ENCODE peak calls at places on chromosomes 6 and 20, in eight cellular contexts. F, M, X, K, G, S, Z and O are unnamed samples.

GRCh38 chr6:2035046-2035445 is 210.4 kb downstream of the GMDS start:
- DNase-seq in F (no peak), M (no peak), X (no peak), K (no peak), G (no peak), S (no peak), Z (no peak), O (no peak)

GRCh38 chr6:149170564-149171452 is 146.7 kb upstream of the TAB2 start:
- DNase-seq in F (peak), M (no peak), X (peak), K (no peak), G (no peak), S (no peak), Z (no peak), O (no peak)

GRCh38 chr6:166598441-166599138 is 12.1 kb upstream of the RAMACL start:
- DNase-seq in F (peak), M (no peak), X (peak), K (peak), G (peak), S (peak), Z (peak), O (peak)

GRCh38 chr6:45881705-45882435 is 133.8 kb downstream of the CLIC5 start:
- DNase-seq in F (no peak), M (no peak), X (no peak), K (no peak), G (peak), S (no peak), Z (no peak), O (no peak)

GRCh38 chr20:10682939-10683338 is 9.1 kb upstream of the JAG1 start:
- DNase-seq in F (no peak), M (no peak), X (peak), K (no peak), G (no peak), S (no peak), Z (no peak), O (no peak)

GRCh38 chr6:89433637-89434499 is 916 bp downstream of the ANKRD6 start:
- DNase-seq in F (peak), M (peak), X (no peak), K (no peak), G (no peak), S (peak), Z (no peak), O (no peak)

GRCh38 chr6:120211955-120212792 is 862.6 kb upstream of the MAN1A1 start:
- DNase-seq in F (no peak), M (no peak), X (peak), K (no peak), G (peak), S (no peak), Z (peak), O (peak)

GRCh38 chr6:136959471-136959891 is 37.4 kb downstream of the SLC35D3 start:
- DNase-seq in F (no peak), M (no peak), X (no peak), K (no peak), G (no peak), S (no peak), Z (no peak), O (no peak)

GRCh38 chr6:130222775-130223174 is at the start of gene SAMD3:
- DNase-seq in F (no peak), M (no peak), X (no peak), K (no peak), G (no peak), S (no peak), Z (no peak), O (no peak)

GRCh38 chr20:57748601-57749130 is 38.9 kb upstream of the PMEPA1 start:
- DNase-seq in F (peak), M (peak), X (peak), K (peak), G (peak), S (peak), Z (peak), O (peak)
- H3K4me3 ChIP-seq in F (no peak), M (peak), X (peak), K (peak), G (no peak), S (peak), Z (peak), O (peak)

GRCh38 chr6:165055231-165055630 is 254.2 kb downstream of the C6orf118 start:
- DNase-seq in F (no peak), M (no peak), X (no peak), K (no peak), G (peak), S (no peak), Z (peak), O (peak)
- TF ChIP-seq CTCF in F (no peak), M (no peak), X (no peak), K (no peak), G (no peak), S (no peak), Z (no peak), O (no peak)

GRCh38 chr6:146985111-146985510 is 219.1 kb upstream of the STXBP5 start:
- DNase-seq in F (no peak), M (no peak), X (no peak), K (no peak), G (no peak), S (no peak), Z (no peak), O (no peak)
- H3K4me3 ChIP-seq in F (no peak), M (no peak), X (no peak), K (no peak), G (no peak), S (no peak), Z (no peak), O (no peak)

GRCh38 chr20:38805958-38806854 is 709 bp downstream of the PPP1R16B start:
- DNase-seq in F (no peak), M (peak), X (no peak), K (no peak), G (no peak), S (no peak), Z (no peak), O (no peak)
- TF ChIP-seq CTCF in F (no peak), M (no peak), X (no peak), K (no peak), G (no peak), S (peak), Z (no peak), O (no peak)

GRCh38 chr20:14785065-14785743 is 447.8 kb upstream of the FLRT3 start:
- DNase-seq in F (no peak), M (no peak), X (no peak), K (no peak), G (no peak), S (no peak), Z (no peak), O (no peak)

GRCh38 chr20:14792915-14793314 is 455.5 kb upstream of the FLRT3 start:
- DNase-seq in F (no peak), M (no peak), X (no peak), K (no peak), G (no peak), S (no peak), Z (no peak), O (no peak)

GRCh38 chr20:14790771-14791517 is 453.5 kb upstream of the FLRT3 start:
- DNase-seq in F (no peak), M (no peak), X (no peak), K (peak), G (peak), S (no peak), Z (no peak), O (peak)
- H3K4me3 ChIP-seq in F (no peak), M (no peak), X (no peak), K (no peak), G (no peak), S (no peak), Z (no peak), O (no peak)

GRCh38 chr6:30074331-30075093 is 1.1 kb downstream of the RNF39 start:
- DNase-seq in F (no peak), M (no peak), X (no peak), K (no peak), G (no peak), S (no peak), Z (no peak), O (no peak)

GRCh38 chr6:30073489-30074240 is 1.9 kb downstream of the RNF39 start:
- DNase-seq in F (no peak), M (no peak), X (no peak), K (no peak), G (no peak), S (no peak), Z (no peak), O (no peak)

GRCh38 chr6:30076333-30076732 is 764 bp upstream of the RNF39 start:
- DNase-seq in F (peak), M (no peak), X (no peak), K (no peak), G (no peak), S (no peak), Z (peak), O (no peak)

GRCh38 chr6:30075987-30076311 is 380 bp upstream of the RNF39 start:
- DNase-seq in F (no peak), M (no peak), X (no peak), K (no peak), G (no peak), S (no peak), Z (peak), O (no peak)

DNA sequence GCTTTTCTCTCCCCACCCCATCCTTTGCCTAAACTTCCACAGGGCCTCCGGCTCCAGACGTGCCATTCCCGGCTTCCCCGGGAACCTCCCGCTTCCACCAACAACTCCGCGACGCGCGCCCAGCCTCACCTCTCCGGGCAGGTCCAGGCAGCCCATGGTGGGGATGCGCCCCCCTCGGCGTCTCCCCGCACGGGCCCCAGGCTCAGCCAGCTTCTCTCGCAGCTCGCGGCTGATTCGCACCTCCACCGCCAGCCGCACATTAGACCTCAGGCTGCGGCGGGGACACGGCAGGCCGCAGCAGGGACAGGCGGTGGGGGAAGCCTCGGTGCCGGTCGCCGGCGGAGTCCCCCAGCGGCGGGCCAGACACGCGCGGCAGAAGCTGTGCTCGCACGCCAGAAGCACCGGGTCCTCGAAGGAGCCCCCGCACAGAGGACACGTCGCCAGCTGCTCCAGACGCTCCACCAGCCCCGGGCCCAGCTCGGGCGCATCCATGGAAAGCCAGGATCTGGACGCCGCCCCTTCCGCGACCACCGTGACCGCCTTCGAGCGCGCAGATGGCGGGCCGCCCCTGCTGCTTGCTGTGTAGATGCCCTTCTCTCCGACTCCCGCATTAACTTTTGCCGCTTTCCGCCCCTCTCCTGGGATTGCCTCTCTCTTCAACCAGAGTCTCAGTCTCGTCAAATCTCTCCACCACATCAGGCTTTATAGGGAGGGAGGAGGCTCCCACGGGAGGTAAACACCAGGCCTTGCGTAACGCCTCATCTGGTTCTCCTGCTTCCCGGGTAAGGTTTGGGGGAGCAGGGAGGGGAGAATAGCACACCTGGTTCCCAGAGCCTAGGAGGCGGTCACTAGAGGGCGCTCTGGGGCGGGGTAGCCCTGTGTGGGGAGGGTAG is at the start of gene RNF39:
- DNase-seq in F (no peak), M (no peak), X (no peak), K (no peak), G (no peak), S (no peak), Z (peak), O (no peak)
- TF ChIP-seq CTCF in F (no peak), M (peak), X (peak), K (peak), G (peak), S (peak), Z (peak), O (peak)

DNA sequence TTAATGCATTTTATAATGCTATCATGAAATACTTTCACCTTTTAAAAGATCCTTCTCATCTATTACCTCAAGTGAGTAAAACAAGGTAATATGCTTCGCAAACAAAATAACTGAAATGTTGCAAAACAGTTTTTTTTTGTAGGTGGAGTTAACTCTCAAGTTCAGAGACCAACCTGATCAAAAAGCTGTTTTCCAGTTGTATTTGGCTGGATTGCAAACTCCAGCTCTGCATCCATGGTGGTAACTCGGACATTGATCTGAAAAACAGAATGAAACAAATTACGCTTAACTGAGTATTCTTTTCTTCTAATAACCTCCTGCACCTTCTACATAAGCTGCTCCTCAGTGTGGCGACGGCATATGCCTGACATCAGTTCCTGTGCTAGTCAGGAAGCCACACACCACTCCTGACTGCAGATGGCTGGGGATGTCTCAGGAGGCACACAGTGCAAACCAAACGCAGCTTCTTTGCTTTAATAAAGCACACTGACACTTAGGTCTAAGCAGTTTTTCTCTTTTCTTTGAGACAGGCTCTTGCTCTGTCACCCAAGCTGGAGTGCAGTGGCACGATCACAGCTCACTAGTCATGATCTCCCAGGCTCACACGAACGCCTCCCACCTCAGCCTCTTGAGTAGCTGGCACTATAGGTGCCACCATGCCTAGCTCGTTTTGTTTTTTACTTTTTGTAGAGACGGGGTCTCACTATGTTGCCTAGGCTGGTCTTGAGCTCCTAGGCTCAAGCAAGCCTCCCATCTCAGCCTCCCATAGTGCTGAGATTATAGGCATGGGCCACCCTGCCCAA is 29.9 kb downstream of the EZR start:
- DNase-seq in F (no peak), M (peak), X (no peak), K (no peak), G (no peak), S (no peak), Z (no peak), O (no peak)
- H3K4me3 ChIP-seq in F (no peak), M (peak), X (no peak), K (no peak), G (no peak), S (no peak), Z (no peak), O (no peak)